ENCODE peak calls at places on chromosomes 12 and 14, in seven cellular contexts. One of them, this sample, is unnamed.

GRCh38 chr14:65019944-65020566 is 33.4 kb downstream of the FNTB start:
- DNase-seq in HepG2: peak
- DNase-seq in A549: peak
- DNase-seq in H1: no peak
- DNase-seq in GM12878: no peak
- DNase-seq in IMR-90: peak
- DNase-seq in K562: peak
- DNase-seq in this sample: peak

GRCh38 chr12:2170376-2170775 is 117.6 kb downstream of the CACNA1C start:
- DNase-seq in HepG2: no peak
- DNase-seq in A549: no peak
- DNase-seq in H1: no peak
- DNase-seq in GM12878: no peak
- DNase-seq in IMR-90: no peak
- DNase-seq in K562: no peak
- DNase-seq in this sample: no peak

GRCh38 chr12:13293086-13293485 is 96.6 kb downstream of the EMP1 start:
- DNase-seq in HepG2: no peak
- DNase-seq in A549: no peak
- DNase-seq in H1: no peak
- DNase-seq in GM12878: no peak
- DNase-seq in IMR-90: peak
- DNase-seq in K562: no peak
- DNase-seq in this sample: no peak

GRCh38 chr12:73185403-73185802 is 913.2 kb downstream of the TRHDE start:
- DNase-seq in HepG2: no peak
- DNase-seq in A549: no peak
- DNase-seq in H1: no peak
- DNase-seq in GM12878: no peak
- DNase-seq in IMR-90: no peak
- DNase-seq in K562: no peak
- DNase-seq in this sample: no peak

GRCh38 chr12:75611041-75611440 is 99.6 kb upstream of the KRR1 start:
- DNase-seq in HepG2: no peak
- DNase-seq in A549: no peak
- DNase-seq in H1: no peak
- DNase-seq in GM12878: no peak
- DNase-seq in IMR-90: no peak
- DNase-seq in K562: no peak
- DNase-seq in this sample: no peak

GRCh38 chr12:123859035-123859434 is 96.9 kb downstream of the DNAH10 start:
- DNase-seq in HepG2: no peak
- DNase-seq in A549: no peak
- DNase-seq in H1: peak
- DNase-seq in GM12878: no peak
- DNase-seq in IMR-90: no peak
- DNase-seq in K562: peak
- DNase-seq in this sample: no peak

GRCh38 chr14:44149597-44149996 is 357.5 kb downstream of the FSCB start:
- DNase-seq in HepG2: peak
- DNase-seq in A549: peak
- DNase-seq in H1: peak
- DNase-seq in GM12878: no peak
- DNase-seq in IMR-90: no peak
- DNase-seq in K562: no peak
- DNase-seq in this sample: peak

GRCh38 chr14:51554339-51554920 is 97.3 kb upstream of the FRMD6 start:
- DNase-seq in HepG2: no peak
- DNase-seq in A549: peak
- DNase-seq in H1: no peak
- DNase-seq in GM12878: no peak
- DNase-seq in IMR-90: peak
- DNase-seq in K562: no peak
- DNase-seq in this sample: no peak

GRCh38 chr12:29516431-29516875 is 19.0 kb upstream of the OVCH1 start:
- DNase-seq in HepG2: no peak
- DNase-seq in A549: no peak
- DNase-seq in H1: no peak
- DNase-seq in GM12878: no peak
- DNase-seq in IMR-90: peak
- DNase-seq in K562: no peak
- DNase-seq in this sample: no peak

GRCh38 chr14:96445844-96446710 is 54.1 kb downstream of the AK7 start:
- DNase-seq in HepG2: no peak
- DNase-seq in A549: no peak
- DNase-seq in H1: no peak
- DNase-seq in GM12878: no peak
- DNase-seq in IMR-90: no peak
- DNase-seq in K562: no peak
- DNase-seq in this sample: no peak

GRCh38 chr14:74612346-74613021 is 447 bp upstream of the LTBP2 start:
- DNase-seq in HepG2: peak
- DNase-seq in A549: peak
- DNase-seq in H1: peak
- DNase-seq in GM12878: no peak
- DNase-seq in IMR-90: peak
- DNase-seq in K562: peak
- DNase-seq in this sample: peak

GRCh38 chr12:63420206-63420644 is 248.1 kb downstream of the DPY19L2 start:
- DNase-seq in HepG2: peak
- DNase-seq in A549: peak
- DNase-seq in H1: peak
- DNase-seq in GM12878: peak
- DNase-seq in IMR-90: peak
- DNase-seq in K562: peak
- DNase-seq in this sample: peak

GRCh38 chr12:25796523-25797000 is 161.9 kb upstream of the RASSF8 start:
- DNase-seq in HepG2: no peak
- DNase-seq in A549: no peak
- DNase-seq in H1: no peak
- DNase-seq in GM12878: no peak
- DNase-seq in IMR-90: peak
- DNase-seq in K562: no peak
- DNase-seq in this sample: no peak
- TF ChIP-seq RFX5 in HepG2: no peak
- TF ChIP-seq RFX5 in A549: no peak
- TF ChIP-seq RFX5 in H1: no peak
- TF ChIP-seq RFX5 in GM12878: no peak
- TF ChIP-seq RFX5 in IMR-90: no peak
- TF ChIP-seq RFX5 in K562: no peak
- TF ChIP-seq RFX5 in this sample: no peak

GRCh38 chr12:27896419-27896990 is 76.0 kb downstream of the PTHLH start:
- DNase-seq in HepG2: no peak
- DNase-seq in A549: no peak
- DNase-seq in H1: no peak
- DNase-seq in GM12878: no peak
- DNase-seq in IMR-90: no peak
- DNase-seq in K562: no peak
- DNase-seq in this sample: no peak

GRCh38 chr12:27900920-27901879 is 71.3 kb downstream of the PTHLH start:
- DNase-seq in HepG2: no peak
- DNase-seq in A549: no peak
- DNase-seq in H1: no peak
- DNase-seq in GM12878: peak
- DNase-seq in IMR-90: no peak
- DNase-seq in K562: no peak
- DNase-seq in this sample: no peak

GRCh38 chr12:27898022-27898421 is 74.5 kb downstream of the PTHLH start:
- DNase-seq in HepG2: peak
- DNase-seq in A549: no peak
- DNase-seq in H1: no peak
- DNase-seq in GM12878: no peak
- DNase-seq in IMR-90: no peak
- DNase-seq in K562: no peak
- DNase-seq in this sample: no peak

GRCh38 chr12:27901959-27902358 is 70.6 kb downstream of the PTHLH start:
- DNase-seq in HepG2: no peak
- DNase-seq in A549: no peak
- DNase-seq in H1: no peak
- DNase-seq in GM12878: no peak
- DNase-seq in IMR-90: peak
- DNase-seq in K562: no peak
- DNase-seq in this sample: no peak

GRCh38 chr12:27899151-27899661 is 73.3 kb downstream of the PTHLH start:
- DNase-seq in HepG2: peak
- DNase-seq in A549: peak
- DNase-seq in H1: no peak
- DNase-seq in GM12878: no peak
- DNase-seq in IMR-90: peak
- DNase-seq in K562: no peak
- DNase-seq in this sample: no peak
- TF ChIP-seq RFX5 in HepG2: no peak
- TF ChIP-seq RFX5 in A549: no peak
- TF ChIP-seq RFX5 in H1: no peak
- TF ChIP-seq RFX5 in GM12878: no peak
- TF ChIP-seq RFX5 in IMR-90: no peak
- TF ChIP-seq RFX5 in K562: no peak
- TF ChIP-seq RFX5 in this sample: no peak

GRCh38 chr14:99636487-99636886 is 8.4 kb upstream of the HHIPL1 start:
- DNase-seq in HepG2: no peak
- DNase-seq in A549: no peak
- DNase-seq in H1: no peak
- DNase-seq in GM12878: no peak
- DNase-seq in IMR-90: no peak
- DNase-seq in K562: no peak
- DNase-seq in this sample: no peak
- TF ChIP-seq RFX5 in HepG2: no peak
- TF ChIP-seq RFX5 in A549: no peak
- TF ChIP-seq RFX5 in H1: no peak
- TF ChIP-seq RFX5 in GM12878: no peak
- TF ChIP-seq RFX5 in IMR-90: no peak
- TF ChIP-seq RFX5 in K562: no peak
- TF ChIP-seq RFX5 in this sample: no peak

GRCh38 chr12:127278351-127278750 is 988.6 kb upstream of the TMEM132C start:
- DNase-seq in HepG2: no peak
- DNase-seq in A549: no peak
- DNase-seq in H1: no peak
- DNase-seq in GM12878: no peak
- DNase-seq in IMR-90: no peak
- DNase-seq in K562: no peak
- DNase-seq in this sample: no peak

GRCh38 chr12:127277882-127278281 is 989.1 kb upstream of the TMEM132C start:
- DNase-seq in HepG2: no peak
- DNase-seq in A549: no peak
- DNase-seq in H1: no peak
- DNase-seq in GM12878: peak
- DNase-seq in IMR-90: no peak
- DNase-seq in K562: no peak
- DNase-seq in this sample: no peak

GRCh38 chr12:127284021-127284420 is 982.9 kb upstream of the TMEM132C start:
- DNase-seq in HepG2: no peak
- DNase-seq in A549: no peak
- DNase-seq in H1: no peak
- DNase-seq in GM12878: no peak
- DNase-seq in IMR-90: peak
- DNase-seq in K562: no peak
- DNase-seq in this sample: no peak

GRCh38 chr12:127282786-127283565 is 984.0 kb upstream of the TMEM132C start:
- DNase-seq in HepG2: no peak
- DNase-seq in A549: no peak
- DNase-seq in H1: no peak
- DNase-seq in GM12878: no peak
- DNase-seq in IMR-90: no peak
- DNase-seq in K562: no peak
- DNase-seq in this sample: no peak

DNA sequence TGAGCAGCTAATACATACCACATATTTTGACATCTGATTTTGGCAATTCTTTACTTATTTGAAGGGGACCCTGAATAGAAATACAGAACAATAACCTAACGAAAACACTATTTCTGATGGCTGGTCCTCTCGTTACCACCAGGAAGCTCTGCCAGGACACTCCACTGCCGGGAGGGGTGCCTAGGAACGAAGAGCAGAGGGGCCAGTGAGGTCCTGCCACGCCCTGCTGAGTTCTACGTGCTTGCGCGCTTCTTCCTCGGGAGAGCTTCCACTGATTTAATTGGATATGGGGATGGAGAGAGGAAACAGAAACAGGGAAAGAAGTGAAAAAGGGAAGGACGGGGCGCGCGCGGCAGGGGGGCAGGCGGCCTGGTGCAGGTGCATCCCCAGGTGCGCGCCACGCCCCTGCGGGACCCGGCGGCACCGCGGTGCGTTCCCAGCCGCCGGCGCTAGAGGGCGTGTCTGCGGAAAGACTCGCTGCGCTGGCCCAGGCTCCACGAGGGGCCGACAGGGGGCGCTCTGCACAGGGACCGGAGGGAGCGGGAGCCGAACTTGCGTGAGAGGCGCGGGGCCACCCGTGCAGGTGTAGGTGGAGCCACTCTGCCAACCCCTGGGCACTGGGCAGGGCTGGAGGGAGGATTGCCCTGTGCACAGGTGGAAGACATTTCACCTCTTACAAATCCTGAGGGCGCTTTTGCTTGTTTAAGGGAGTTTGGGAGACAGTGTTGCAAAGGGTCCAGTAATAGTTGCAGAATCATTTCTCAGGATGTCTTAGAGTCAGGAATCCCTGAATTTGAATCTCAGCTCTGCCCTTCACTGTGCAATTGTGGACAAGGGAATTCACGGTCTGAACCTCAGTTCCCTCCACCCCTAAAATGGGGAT is 986.3 kb upstream of the TMEM132C start:
- DNase-seq in HepG2: peak
- DNase-seq in A549: peak
- DNase-seq in H1: peak
- DNase-seq in GM12878: no peak
- DNase-seq in IMR-90: no peak
- DNase-seq in K562: peak
- DNase-seq in this sample: peak
- TF ChIP-seq RFX5 in HepG2: no peak
- TF ChIP-seq RFX5 in A549: no peak
- TF ChIP-seq RFX5 in H1: no peak
- TF ChIP-seq RFX5 in GM12878: no peak
- TF ChIP-seq RFX5 in IMR-90: no peak
- TF ChIP-seq RFX5 in K562: no peak
- TF ChIP-seq RFX5 in this sample: no peak

DNA sequence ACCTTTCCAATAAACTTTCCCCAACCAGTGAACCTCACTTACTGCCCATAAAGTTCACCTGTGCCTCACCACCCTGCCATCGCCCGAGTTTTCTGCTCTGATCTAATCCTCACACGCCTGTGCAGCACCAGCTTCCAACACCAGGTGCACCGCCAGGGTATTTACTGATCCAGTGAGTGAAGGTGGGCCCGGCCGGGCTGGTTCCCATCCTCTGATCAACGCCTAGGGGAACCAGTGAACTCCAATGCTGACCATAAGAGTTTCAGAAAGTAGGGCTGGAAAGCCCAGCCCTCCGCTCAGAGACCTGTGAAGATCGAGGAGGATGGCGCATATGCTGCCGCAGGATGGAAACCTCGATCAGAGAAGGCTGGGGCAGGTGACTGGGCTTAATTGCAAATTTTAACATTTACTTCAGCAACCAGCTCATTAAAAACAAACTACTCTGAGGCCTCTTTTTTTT is 685 bp upstream of the MYL6B start:
- DNase-seq in HepG2: peak
- DNase-seq in A549: peak
- DNase-seq in H1: peak
- DNase-seq in GM12878: no peak
- DNase-seq in IMR-90: no peak
- DNase-seq in K562: peak
- DNase-seq in this sample: peak
- TF ChIP-seq RFX5 in HepG2: no peak
- TF ChIP-seq RFX5 in A549: no peak
- TF ChIP-seq RFX5 in H1: no peak
- TF ChIP-seq RFX5 in GM12878: no peak
- TF ChIP-seq RFX5 in IMR-90: no peak
- TF ChIP-seq RFX5 in K562: no peak
- TF ChIP-seq RFX5 in this sample: no peak